ENCODE peak calls at places on chromosome 13, in ten cellular contexts. Y, X, I, M, C, V, E, T, Q and R are unnamed samples.
A peak's percentile ranks its signal among the peaks of the same experiment; 100 is the strongest.

GRCh38 chr13:64755961-64756360 is 2474.2 kb downstream of the PCDH9 start:
- DNase-seq in Y (no peak), T (no peak), I (peak; percentile 80), V (no peak), E (no peak), Q (no peak), C (no peak), M (no peak), X (no peak), R (no peak)

GRCh38 chr13:27135023-27135422 is 36.6 kb downstream of the USP12 start:
- DNase-seq in M (no peak), X (no peak), Y (no peak), I (no peak), E (no peak), C (no peak), Q (no peak), T (no peak), V (no peak), R (no peak)

GRCh38 chr13:87035538-87035937 is 635.6 kb upstream of the SLITRK5 start:
- DNase-seq in Y (no peak), M (no peak), E (no peak), V (no peak), C (no peak), Q (no peak), I (no peak), T (no peak), X (no peak), R (no peak)

GRCh38 chr13:34913040-34913439 is 29.0 kb upstream of the NBEA start:
- DNase-seq in M (no peak), T (peak; percentile 27), E (no peak), C (peak; percentile 4), I (no peak), Q (no peak), X (no peak), V (no peak), Y (no peak), R (peak; percentile 55)

GRCh38 chr13:93116809-93117208 is 109.8 kb upstream of the GPC6 start:
- DNase-seq in T (no peak), I (no peak), Y (no peak), E (no peak), Q (no peak), V (no peak), C (no peak), X (no peak), M (no peak), R (no peak)

GRCh38 chr13:33015275-33015674 is 948 bp upstream of the KL start:
- DNase-seq in C (peak; percentile 62), T (no peak), M (no peak), Y (no peak), X (no peak), V (no peak), E (no peak), I (no peak), Q (no peak), R (no peak)

GRCh38 chr13:75633285-75633684 is 2.8 kb upstream of the LMO7 start:
- DNase-seq in I (peak; percentile 95), V (no peak), C (no peak), E (no peak), M (no peak), Y (no peak), X (peak; percentile 97), Q (no peak), T (no peak), R (no peak)

GRCh38 chr13:30526612-30527217 is 61.0 kb upstream of the HMGB1 start:
- DNase-seq in Y (no peak), M (no peak), V (peak; percentile 21), C (peak; percentile 6), Q (no peak), T (no peak), X (peak; percentile 25), I (no peak), E (no peak), R (no peak)

GRCh38 chr13:89227356-89227755 is 1556.2 kb downstream of the SLITRK5 start:
- DNase-seq in C (no peak), T (no peak), Q (no peak), E (no peak), I (peak; percentile 23), X (no peak), Y (no peak), M (no peak), V (no peak), R (no peak)

GRCh38 chr13:107730835-107731234 is 484.5 kb downstream of the LIG4 start:
- DNase-seq in X (peak; percentile 67), C (no peak), I (peak; percentile 60), T (no peak), M (no peak), E (no peak), Y (no peak), V (no peak), Q (no peak), R (no peak)

GRCh38 chr13:26019881-26020535 is 31.8 kb downstream of the SHISA2 start:
- DNase-seq in M (no peak), Q (no peak), Y (no peak), C (no peak), V (no peak), I (peak; percentile 91), X (peak; percentile 63), E (no peak), T (no peak), R (no peak)

DNA sequence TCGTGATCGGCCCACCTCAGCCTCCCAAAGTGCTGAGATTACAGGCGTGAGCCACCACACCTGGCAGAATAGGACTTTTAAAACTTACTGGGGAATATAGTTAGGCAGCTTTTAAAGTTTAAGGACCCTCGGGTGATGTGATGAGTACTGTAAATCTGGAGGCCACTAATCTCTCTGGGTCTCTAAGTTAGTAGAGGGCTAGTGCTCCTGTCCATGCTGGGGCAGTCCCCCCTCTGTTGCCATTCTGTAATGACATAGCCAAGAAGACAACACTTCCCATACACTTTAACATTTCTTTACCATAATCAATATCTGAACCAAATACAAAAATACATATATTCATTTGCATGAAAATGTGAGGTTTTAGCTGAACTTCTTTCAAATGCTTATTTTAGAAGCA is 65.7 kb downstream of the IPO5 start:
- DNase-seq in Y (no peak), C (no peak), M (no peak), V (no peak), Q (no peak), E (no peak), T (no peak), X (no peak), I (no peak), R (no peak)
- H3K4me1 ChIP-seq in Y (no peaks in the 10 kb centered on the region), C (no peaks in the 10 kb centered on the region), M (no peaks in the 10 kb centered on the region), V (no peaks in the 10 kb centered on the region), Q (peaks cover 3% of the 10 kb centered on the region), E (no peaks in the 10 kb centered on the region), T (no peaks in the 10 kb centered on the region), X (peaks cover 10% of the 10 kb centered on the region), I (peaks cover 24% of the 10 kb centered on the region), R (peaks cover 4% of the 10 kb centered on the region)

GRCh38 chr13:91139232-91139631 is 208.3 kb upstream of the MIR17HG start:
- DNase-seq in Y (no peak), E (no peak), C (no peak), T (no peak), V (no peak), M (no peak), Q (no peak), X (no peak), I (no peak), R (no peak)
- H3K4me1 ChIP-seq in Y (no peaks in the 10 kb centered on the region), E (no peaks in the 10 kb centered on the region), C (no peaks in the 10 kb centered on the region), T (peaks cover 6% of the 10 kb centered on the region), V (no peaks in the 10 kb centered on the region), M (no peaks in the 10 kb centered on the region), Q (no peaks in the 10 kb centered on the region), X (no peaks in the 10 kb centered on the region), I (peaks cover 25% of the 10 kb centered on the region), R (no peaks in the 10 kb centered on the region)

GRCh38 chr13:39401756-39402155 is 201.2 kb downstream of the LHFPL6 start:
- DNase-seq in T (no peak), X (no peak), I (peak; percentile 39), M (no peak), E (no peak), Q (no peak), C (no peak), Y (no peak), V (peak; percentile 6), R (no peak)

GRCh38 chr13:39402221-39402620 is 200.8 kb downstream of the LHFPL6 start:
- DNase-seq in E (no peak), M (no peak), I (no peak), C (no peak), X (no peak), V (no peak), Q (no peak), Y (no peak), T (no peak), R (no peak)

GRCh38 chr13:39405107-39405506 is 197.9 kb downstream of the LHFPL6 start:
- DNase-seq in Q (no peak), I (no peak), M (no peak), C (no peak), X (peak; percentile 44), E (no peak), Y (no peak), V (no peak), T (no peak), R (no peak)

GRCh38 chr13:39397866-39398265 is 205.1 kb downstream of the LHFPL6 start:
- DNase-seq in V (no peak), E (no peak), C (no peak), T (no peak), M (no peak), X (no peak), Q (no peak), I (no peak), Y (no peak), R (no peak)

GRCh38 chr13:39401091-39401647 is 201.8 kb downstream of the LHFPL6 start:
- DNase-seq in X (no peak), Q (no peak), C (no peak), I (no peak), T (no peak), M (no peak), E (no peak), V (no peak), Y (no peak), R (no peak)
- H3K4me1 ChIP-seq in X (peaks cover 3% of the 10 kb centered on the region), Q (peaks cover 32% of the 10 kb centered on the region), C (peaks cover 18% of the 10 kb centered on the region), I (peaks cover 3% of the 10 kb centered on the region), T (peaks cover 6% of the 10 kb centered on the region), M (peaks cover 11% of the 10 kb centered on the region), E (no peaks in the 10 kb centered on the region), V (no peaks in the 10 kb centered on the region), Y (no peaks in the 10 kb centered on the region), R (peaks cover 30% of the 10 kb centered on the region)

GRCh38 chr13:79500829-79501228 is 19.9 kb downstream of the NDFIP2 start:
- DNase-seq in X (no peak), Y (no peak), I (no peak), E (no peak), V (no peak), Q (no peak), M (no peak), T (no peak), C (no peak), R (no peak)

GRCh38 chr13:79501538-79502232 is 20.7 kb downstream of the NDFIP2 start:
- DNase-seq in T (no peak), V (no peak), M (no peak), Y (no peak), I (peak; percentile 72), X (peak; percentile 40), E (no peak), C (no peak), Q (no peak), R (no peak)

GRCh38 chr13:79508224-79508961 is 27.4 kb downstream of the NDFIP2 start:
- DNase-seq in Y (no peak), X (no peak), Q (no peak), C (no peak), M (no peak), E (no peak), T (no peak), I (no peak), V (no peak), R (no peak)

GRCh38 chr13:79503069-79503468 is 22.1 kb downstream of the NDFIP2 start:
- DNase-seq in Y (no peak), V (no peak), Q (no peak), C (no peak), I (no peak), X (no peak), E (no peak), T (no peak), M (no peak), R (no peak)

GRCh38 chr13:79503473-79504017 is 22.6 kb downstream of the NDFIP2 start:
- DNase-seq in Q (no peak), T (no peak), I (no peak), C (no peak), V (no peak), M (no peak), E (no peak), X (no peak), Y (no peak), R (no peak)
- H3K4me1 ChIP-seq in Q (peaks cover 26% of the 10 kb centered on the region), T (no peaks in the 10 kb centered on the region), I (peaks cover 3% of the 10 kb centered on the region), C (peaks cover 8% of the 10 kb centered on the region), V (no peaks in the 10 kb centered on the region), M (peaks cover 7% of the 10 kb centered on the region), E (peaks cover 5% of the 10 kb centered on the region), X (peaks cover 1% of the 10 kb centered on the region), Y (no peaks in the 10 kb centered on the region), R (no peaks in the 10 kb centered on the region)